ENCODE peak calls at places on chromosome 1, in four cellular contexts. W is NCI-H446, N is GM13977, A is endothelial cell. D is an unnamed sample.

GRCh38 chr1:112707217-112708001 is 482 bp upstream of the RHOC start:
- DNase-seq in W (peak), N (peak), A (peak), D (peak)

GRCh38 chr1:224082146-224082545 is 31.8 kb upstream of the FBXO28 start:
- DNase-seq in W (no peak), N (no peak), A (no peak), D (no peak)

GRCh38 chr1:95117207-95118018 is at the start of gene TLCD4:
- DNase-seq in W (peak), N (peak), A (peak), D (peak)

GRCh38 chr1:212607924-212608208 is 695 bp upstream of the ATF3 start:
- DNase-seq in W (peak), N (peak), A (peak), D (no peak)

GRCh38 chr1:171160181-171160580 is 24.9 kb upstream of the FMO2 start:
- DNase-seq in W (no peak), N (no peak), A (no peak), D (no peak)

GRCh38 chr1:182789138-182790076 is at the start of gene NPL:
- DNase-seq in W (peak), N (peak), A (peak), D (peak)

GRCh38 chr1:185971688-185972087 is 237.5 kb downstream of the HMCN1 start:
- DNase-seq in W (no peak), N (no peak), A (no peak), D (peak)

GRCh38 chr1:37277366-37277765 is 197.0 kb upstream of the ZC3H12A start:
- DNase-seq in W (no peak), N (no peak), A (no peak), D (no peak)

GRCh38 chr1:209881271-209882018 is 53.7 kb downstream of the UTP25 start:
- DNase-seq in W (no peak), N (no peak), A (no peak), D (no peak)

GRCh38 chr1:210234254-210234747 is 1.7 kb downstream of the SERTAD4 start:
- DNase-seq in W (no peak), N (no peak), A (peak), D (no peak)

GRCh38 chr1:218985424-218985823 is 188.3 kb upstream of the LYPLAL1 start:
- DNase-seq in W (no peak), N (no peak), A (no peak), D (no peak)

GRCh38 chr1:24751833-24752232 is 6.6 kb downstream of the CLIC4 start:
- DNase-seq in W (peak), N (no peak), A (no peak), D (no peak)

GRCh38 chr1:17860812-17861211 is 105.7 kb downstream of the ACTL8 start:
- DNase-seq in W (no peak), N (no peak), A (no peak), D (no peak)

D was measured in fibroblast of mammary gland.